ENCODE peak calls at places on chromosomes 2 and 18, in nine cellular contexts. X, I, N, W, O, Q, U, G and B are unnamed samples.

GRCh38 chr2:226837787-226838603 is 2.1 kb downstream of the RHBDD1 start:
- DNase-seq in X (no peak), I (no peak), N (no peak), W (no peak), O (no peak), Q (no peak), U (no peak), G (no peak), B (peak; percentile 17)

GRCh38 chr2:9655441-9656269 is 24.9 kb upstream of the YWHAQ start:
- DNase-seq in X (peak; percentile 91), I (no peak), N (no peak), W (peak; percentile 57), O (peak; percentile 80), Q (no peak), U (no peak), G (peak; percentile 74), B (no peak)

GRCh38 chr18:47883771-47884413 is 46.6 kb downstream of the SMAD2 start:
- DNase-seq in X (peak; percentile 74), I (no peak), N (no peak), W (no peak), O (peak; percentile 47), Q (no peak), U (no peak), G (peak; percentile 40), B (no peak)

GRCh38 chr2:238716585-238716984 is 131.3 kb upstream of the TWIST2 start:
- DNase-seq in X (no peak), I (no peak), N (no peak), W (no peak), O (no peak), Q (no peak), U (no peak), G (no peak), B (no peak)

GRCh38 chr2:65392609-65393008 is 39.8 kb downstream of the SPRED2 start:
- DNase-seq in X (no peak), I (no peak), N (no peak), W (no peak), O (no peak), Q (no peak), U (no peak), G (no peak), B (no peak)

GRCh38 chr2:43052204-43052943 is 174.0 kb downstream of the ZFP36L2 start:
- DNase-seq in X (no peak), I (no peak), N (no peak), W (no peak), O (no peak), Q (no peak), U (no peak), G (no peak), B (no peak)

GRCh38 chr18:75926811-75927210 is 499.3 kb upstream of the SMIM21 start:
- DNase-seq in X (peak; percentile 56), I (no peak), N (no peak), W (no peak), O (no peak), Q (no peak), U (no peak), G (peak; percentile 23), B (no peak)

GRCh38 chr2:95266781-95267430 is 7.3 kb upstream of the PROM2 start:
- DNase-seq in X (no peak), I (no peak), N (no peak), W (no peak), O (no peak), Q (no peak), U (no peak), G (no peak), B (no peak)

GRCh38 chr2:60152226-60152833 is 401.1 kb downstream of the BCL11A start:
- DNase-seq in X (peak; percentile 2), I (no peak), N (peak; percentile 55), W (peak; percentile 29), O (peak; percentile 15), Q (no peak), U (peak; percentile 7), G (peak; percentile 11), B (peak; percentile 61)

DNA sequence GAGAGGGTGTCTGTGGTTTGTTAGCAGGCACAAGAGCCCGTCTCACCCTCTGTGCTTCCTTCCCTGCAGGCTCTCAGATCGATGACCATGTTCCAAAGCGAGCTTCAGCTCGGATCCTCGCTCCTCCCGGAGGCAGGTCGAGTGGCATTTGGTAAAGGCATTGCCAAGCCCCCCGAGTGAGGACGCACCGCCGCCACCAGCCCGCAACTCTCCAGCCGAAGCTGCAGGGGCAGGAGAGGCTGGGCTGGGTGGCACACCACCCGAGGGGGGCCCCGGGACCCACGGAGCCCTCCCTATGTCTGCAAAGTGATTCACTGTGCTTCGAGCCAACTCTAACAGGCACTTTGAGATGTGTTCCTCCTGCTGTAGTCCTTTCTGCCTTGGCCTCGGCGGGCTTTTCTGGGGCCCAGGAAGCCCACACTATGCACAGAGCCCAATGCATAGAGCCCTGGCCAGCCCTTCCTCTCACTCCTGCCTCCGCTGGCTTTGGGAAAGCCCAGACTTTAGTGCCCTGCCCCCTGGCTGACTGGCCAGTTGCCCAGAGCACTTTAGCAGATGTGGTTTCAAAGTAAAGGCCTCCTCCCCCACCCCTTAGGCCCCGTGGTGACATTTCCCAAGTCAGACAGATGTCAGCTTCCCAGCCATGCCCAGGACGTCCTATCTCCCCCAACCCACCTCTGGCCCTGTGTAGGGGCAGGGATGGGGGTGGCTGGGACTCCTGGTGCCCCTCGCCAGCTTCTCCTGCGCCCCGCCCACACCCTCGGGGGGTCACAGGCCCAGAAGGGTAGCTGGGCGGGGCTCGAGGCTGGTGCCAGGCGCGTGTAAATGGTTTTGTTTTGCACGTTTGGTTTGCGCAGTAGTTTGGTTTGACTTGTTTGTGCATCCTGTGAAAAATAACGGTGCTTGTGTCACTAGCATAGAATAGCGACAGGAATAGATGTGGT is 23.3 kb upstream of the MAPRE3 start:
- DNase-seq in X (peak; percentile 7), I (no peak), N (no peak), W (no peak), O (peak; percentile 68), Q (peak; percentile 54), U (no peak), G (peak; percentile 66), B (no peak)
- TF ChIP-seq CTCF in X (no peak), I (no peak), N (no peak), W (no peak), O (no peak), Q (no peak), U (no peak), G (no peak), B (no peak)

GRCh38 chr2:39121523-39122063 is 742 bp upstream of the SOS1 start:
- DNase-seq in X (no peak), I (no peak), N (peak; percentile 9), W (no peak), O (peak; percentile 25), Q (no peak), U (no peak), G (no peak), B (peak; percentile 37)

GRCh38 chr2:39120771-39121522 is at the start of gene SOS1:
- DNase-seq in X (peak; percentile 95), I (peak; percentile 76), N (peak; percentile 97), W (peak; percentile 89), O (peak; percentile 94), Q (peak; percentile 94), U (peak; percentile 82), G (peak; percentile 93), B (peak; percentile 94)

GRCh38 chr2:39124770-39125075 is 3.9 kb upstream of the SOS1 start:
- DNase-seq in X (no peak), I (no peak), N (no peak), W (no peak), O (no peak), Q (no peak), U (no peak), G (no peak), B (no peak)

GRCh38 chr2:39123436-39123999 is 2.7 kb upstream of the SOS1 start:
- DNase-seq in X (no peak), I (no peak), N (no peak), W (no peak), O (no peak), Q (no peak), U (no peak), G (no peak), B (no peak)

DNA sequence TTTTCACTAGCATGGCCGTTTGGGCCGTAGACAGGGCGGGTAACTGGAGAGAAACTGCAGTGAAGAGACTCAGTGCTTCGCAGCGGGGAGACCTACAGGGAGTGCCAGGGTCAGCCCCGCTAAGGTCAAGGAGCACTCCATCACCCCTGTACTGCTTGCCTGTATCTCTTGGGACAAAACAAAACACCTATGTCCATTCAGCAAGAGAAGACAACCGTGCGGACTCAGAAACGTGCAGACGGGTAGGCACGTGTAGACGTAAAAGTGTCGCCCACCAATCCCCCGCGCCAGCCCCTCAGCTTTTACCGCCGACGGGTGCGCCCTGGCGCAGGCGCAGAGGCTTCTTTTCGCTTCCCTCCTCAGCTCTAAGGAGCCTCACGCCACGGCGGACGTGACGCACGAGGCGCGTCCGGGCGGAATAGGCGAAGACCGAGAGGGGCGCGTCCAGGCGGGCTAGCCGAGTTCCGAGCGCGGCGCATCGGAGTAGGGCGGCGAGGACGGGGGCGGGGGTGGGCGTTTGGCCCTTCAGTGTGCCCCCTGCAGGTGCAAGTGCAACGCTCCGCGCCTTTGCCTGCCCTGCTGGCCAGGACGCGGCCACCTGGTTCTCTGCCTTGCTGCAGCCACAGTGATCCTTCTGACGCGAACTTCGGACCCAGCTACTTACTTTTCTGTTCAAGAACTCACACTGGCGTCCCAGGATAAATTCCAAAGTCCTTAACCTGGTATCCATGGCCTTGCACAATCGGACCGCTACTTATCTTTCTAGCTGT is 3.3 kb upstream of the SOS1 start:
- DNase-seq in X (peak; percentile 97), I (peak; percentile 63), N (peak; percentile 100), W (peak; percentile 90), O (peak; percentile 96), Q (peak; percentile 93), U (peak; percentile 95), G (peak; percentile 95), B (peak; percentile 99)
- TF ChIP-seq CTCF in X (peak; percentile 51), I (no peak), N (peak; percentile 69), W (peak; percentile 61), O (peak; percentile 44), Q (peak; percentile 38), U (peak; percentile 9), G (peak; percentile 19), B (peak; percentile 78)

GRCh38 chr2:106638043-106638442 is 150.9 kb downstream of the CD8B2 start:
- DNase-seq in X (peak; percentile 20), I (no peak), N (peak; percentile 28), W (no peak), O (peak; percentile 35), Q (no peak), U (no peak), G (peak; percentile 24), B (peak; percentile 17)

GRCh38 chr2:106642679-106643078 is 155.5 kb downstream of the CD8B2 start:
- DNase-seq in X (no peak), I (no peak), N (no peak), W (no peak), O (peak; percentile 90), Q (no peak), U (no peak), G (no peak), B (no peak)

GRCh38 chr2:106638609-106639008 is 151.4 kb downstream of the CD8B2 start:
- DNase-seq in X (no peak), I (no peak), N (no peak), W (no peak), O (no peak), Q (no peak), U (no peak), G (no peak), B (no peak)
- TF ChIP-seq CTCF in X (no peak), I (no peak), N (no peak), W (no peak), O (no peak), Q (no peak), U (no peak), G (no peak), B (no peak)

DNA sequence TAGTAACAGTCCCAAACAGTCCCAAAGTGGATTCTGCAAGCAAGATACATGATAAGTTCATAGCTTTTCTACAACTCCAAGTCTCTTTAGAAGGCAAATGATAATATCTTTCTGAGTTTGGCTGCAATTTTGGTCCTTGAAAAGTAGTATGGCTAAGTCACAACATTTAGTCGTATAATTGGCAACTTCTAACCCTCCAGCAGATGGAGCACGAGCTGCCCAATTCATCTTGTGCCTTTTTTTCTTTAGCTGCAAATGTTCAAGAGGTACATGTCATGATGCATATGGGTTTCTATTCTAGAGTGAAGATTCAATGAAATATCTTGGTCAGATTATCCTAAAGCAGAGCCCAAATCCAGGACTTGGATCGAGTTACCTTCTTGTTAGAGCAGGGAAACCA is 127.0 kb upstream of the KLHL14 start:
- DNase-seq in X (no peak), I (no peak), N (no peak), W (no peak), O (peak; percentile 2), Q (no peak), U (no peak), G (peak; percentile 38), B (peak; percentile 20)
- TF ChIP-seq CTCF in X (peak; percentile 25), I (no peak), N (no peak), W (no peak), O (no peak), Q (no peak), U (no peak), G (no peak), B (peak; percentile 55)